ENCODE peak calls at places on chromosomes 1 and 21, in four cellular contexts. K is activated CD4-positive, alpha-beta T cell treated with anti-CD3 and anti-CD28 coated beads, Interleukin-2, amount 50 U/mL, for 24 hours; A is iris pigment epithelial cell; U is stimulated activated CD4-positive, alpha-beta T cell treated with anti-CD3 and anti-CD28 coated beads, Interleukin-4, amount 100 ng/mL, for 24 hours. E is an unnamed sample.
A peak's percentile ranks its signal among the peaks of the same experiment; 100 is the strongest.

GRCh38 chr1:204733289-204733688 is 47.8 kb upstream of the LRRN2 start:
- DNase-seq in U (no peak), K (no peak), A (no peak), E (no peak)

GRCh38 chr1:28144203-28145135 is 32.0 kb downstream of the PTAFR start:
- DNase-seq in U (peak; percentile 34), A (peak; percentile 90), K (peak; percentile 10), E (peak; percentile 70)

GRCh38 chr1:4836574-4836973 is 182.2 kb downstream of the AJAP1 start:
- DNase-seq in K (no peak), A (no peak), U (no peak), E (no peak)

GRCh38 chr1:109240158-109241152 is 8.9 kb upstream of the CELSR2 start:
- DNase-seq in K (no peak), U (no peak), A (peak; percentile 76), E (no peak)

GRCh38 chr1:216119600-216119999 is 303.6 kb downstream of the USH2A start:
- DNase-seq in A (peak; percentile 30), K (no peak), U (no peak), E (no peak)

GRCh38 chr1:101291562-101292035 is 54.8 kb downstream of the S1PR1 start:
- DNase-seq in K (no peak), A (peak; percentile 97), U (peak; percentile 57), E (peak; percentile 70)

GRCh38 chr1:191537030-191537429 is 621.2 kb upstream of the RGS18 start:
- DNase-seq in A (no peak), K (no peak), U (no peak), E (no peak)

GRCh38 chr1:201982923-201983805 is 716 bp downstream of the RNPEP start:
- DNase-seq in A (peak; percentile 67), U (peak; percentile 46), K (peak; percentile 21), E (peak; percentile 66)

GRCh38 chr1:219296430-219296850 is 122.8 kb downstream of the LYPLAL1 start:
- DNase-seq in K (no peak), U (no peak), A (peak; percentile 23), E (no peak)

GRCh38 chr1:248631354-248632041 is 3.4 kb downstream of the OR2T11 start:
- DNase-seq in U (no peak), K (no peak), A (peak; percentile 0), E (no peak)

GRCh38 chr1:162215902-162216301 is 146.4 kb downstream of the NOS1AP start:
- DNase-seq in A (no peak), U (no peak), K (no peak), E (no peak)

GRCh38 chr1:165634154-165634921 is 3.3 kb downstream of the MGST3 start:
- DNase-seq in U (no peak), K (no peak), A (no peak), E (no peak)

GRCh38 chr1:56297191-56297590 is 282.2 kb downstream of the PLPP3 start:
- DNase-seq in K (no peak), U (no peak), A (no peak), E (no peak)

GRCh38 chr1:39926343-39926769 is 24.6 kb upstream of the MYCL start:
- DNase-seq in K (no peak), U (no peak), A (no peak), E (no peak)

GRCh38 chr1:201806801-201807200 is 22.2 kb upstream of the IPO9 start:
- DNase-seq in A (no peak), U (no peak), K (no peak), E (no peak)

GRCh38 chr1:203287109-203287893 is 18.0 kb upstream of the BTG2 start:
- DNase-seq in U (peak; percentile 73), K (peak; percentile 76), A (peak; percentile 24), E (peak; percentile 84)

GRCh38 chr21:20875741-20876140 is 122.5 kb upstream of the NCAM2 start:
- DNase-seq in A (no peak), U (no peak), K (no peak), E (no peak)

GRCh38 chr1:75074719-75075395 is 59.3 kb upstream of the LHX8 start:
- DNase-seq in U (no peak), K (no peak), A (no peak), E (no peak)

GRCh38 chr1:57983441-57983840 is 559.6 kb upstream of the DAB1 start:
- DNase-seq in K (no peak), U (no peak), A (no peak), E (no peak)

GRCh38 chr1:17616731-17617279 is 77.3 kb downstream of the ARHGEF10L start:
- DNase-seq in A (no peak), U (no peak), K (no peak), E (no peak)

GRCh38 chr1:1833916-1834325 is 55.7 kb upstream of the NADK start:
- DNase-seq in U (no peak), A (peak; percentile 43), K (no peak), E (no peak)

GRCh38 chr1:209076688-209077087 is 506.8 kb upstream of the CAMK1G start:
- DNase-seq in A (peak; percentile 17), K (no peak), U (no peak), E (no peak)

GRCh38 chr1:51945591-51945990 is 44.9 kb downstream of the RAB3B start:
- DNase-seq in A (no peak), K (no peak), U (no peak), E (no peak)

GRCh38 chr1:5598824-5599395 is 393.3 kb downstream of the NPHP4 start:
- DNase-seq in U (no peak), A (no peak), K (no peak), E (no peak)

GRCh38 chr1:230375795-230376194 is 50.3 kb downstream of the PGBD5 start:
- DNase-seq in A (no peak), U (no peak), K (no peak), E (no peak)

GRCh38 chr1:52552236-52552504 is 722 bp downstream of the TUT4 start:
- DNase-seq in U (peak; percentile 75), K (peak; percentile 52), A (peak; percentile 90), E (peak; percentile 81)

GRCh38 chr1:44660176-44660575 is 14.1 kb downstream of the TMEM53 start:
- DNase-seq in K (no peak), U (no peak), A (no peak), E (no peak)

GRCh38 chr1:213983589-213984386 is 4.0 kb upstream of the PROX1 start:
- DNase-seq in U (no peak), K (no peak), A (no peak), E (no peak)

GRCh38 chr1:241990040-241990439 is 8.9 kb downstream of the MAP1LC3C start:
- DNase-seq in K (no peak), U (no peak), A (peak; percentile 95), E (no peak)

GRCh38 chr21:36847189-36847588 is 119.3 kb downstream of the HLCS start:
- DNase-seq in A (peak; percentile 81), K (no peak), U (no peak), E (no peak)

GRCh38 chr1:180524915-180525695 is 22.7 kb upstream of the ACBD6 start:
- DNase-seq in U (no peak), K (no peak), A (no peak), E (no peak)

GRCh38 chr1:53583021-53583902 is 124.1 kb downstream of the DMRTB1 start:
- DNase-seq in U (no peak), K (no peak), A (peak; percentile 42), E (no peak)